ENCODE peak calls at places on chromosomes 12 and 14, in four cellular contexts. One of them, this sample, is unnamed.

GRCh38 chr12:97921957-97922722 is 459.5 kb downstream of the RMST start:
- DNase-seq in activated CD4-positive, alpha-beta memory T cell treated with anti-CD3 and anti-CD28 coated beads, Interleukin-2, amount 10 ng/mL, durations not matched to agents 7 days and 5 days: no peak
- DNase-seq in M059J: peak; percentile 61
- DNase-seq in progenitor cell of endocrine pancreas: no peak
- DNase-seq in this sample: no peak

GRCh38 chr12:89461649-89462612 is 62.7 kb downstream of the GALNT4 start:
- DNase-seq in activated CD4-positive, alpha-beta memory T cell treated with anti-CD3 and anti-CD28 coated beads, Interleukin-2, amount 10 ng/mL, durations not matched to agents 7 days and 5 days: no peak
- DNase-seq in M059J: peak; percentile 64
- DNase-seq in progenitor cell of endocrine pancreas: no peak
- DNase-seq in this sample: no peak

GRCh38 chr12:115451151-115451784 is 767.3 kb upstream of the TBX3 start:
- DNase-seq in activated CD4-positive, alpha-beta memory T cell treated with anti-CD3 and anti-CD28 coated beads, Interleukin-2, amount 10 ng/mL, durations not matched to agents 7 days and 5 days: no peak
- DNase-seq in M059J: no peak
- DNase-seq in progenitor cell of endocrine pancreas: no peak
- DNase-seq in this sample: no peak

GRCh38 chr14:71659165-71659564 is 273.1 kb upstream of the RGS6 start:
- DNase-seq in activated CD4-positive, alpha-beta memory T cell treated with anti-CD3 and anti-CD28 coated beads, Interleukin-2, amount 10 ng/mL, durations not matched to agents 7 days and 5 days: no peak
- DNase-seq in M059J: peak; percentile 63
- DNase-seq in progenitor cell of endocrine pancreas: no peak
- DNase-seq in this sample: no peak

GRCh38 chr12:120438495-120439198 is 734 bp downstream of the COX6A1 start:
- DNase-seq in activated CD4-positive, alpha-beta memory T cell treated with anti-CD3 and anti-CD28 coated beads, Interleukin-2, amount 10 ng/mL, durations not matched to agents 7 days and 5 days: no peak
- DNase-seq in M059J: no peak
- DNase-seq in progenitor cell of endocrine pancreas: no peak
- DNase-seq in this sample: no peak

GRCh38 chr12:51392556-51393237 is 1.5 kb upstream of the GALNT6 start:
- DNase-seq in activated CD4-positive, alpha-beta memory T cell treated with anti-CD3 and anti-CD28 coated beads, Interleukin-2, amount 10 ng/mL, durations not matched to agents 7 days and 5 days: peak; percentile 26
- DNase-seq in M059J: no peak
- DNase-seq in progenitor cell of endocrine pancreas: no peak
- DNase-seq in this sample: no peak

GRCh38 chr12:97026901-97027300 is 119.8 kb downstream of the NEDD1 start:
- DNase-seq in activated CD4-positive, alpha-beta memory T cell treated with anti-CD3 and anti-CD28 coated beads, Interleukin-2, amount 10 ng/mL, durations not matched to agents 7 days and 5 days: no peak
- DNase-seq in M059J: no peak
- DNase-seq in progenitor cell of endocrine pancreas: no peak
- DNase-seq in this sample: no peak

GRCh38 chr12:76020731-76021672 is 10.6 kb downstream of the PHLDA1 start:
- DNase-seq in activated CD4-positive, alpha-beta memory T cell treated with anti-CD3 and anti-CD28 coated beads, Interleukin-2, amount 10 ng/mL, durations not matched to agents 7 days and 5 days: peak; percentile 83
- DNase-seq in M059J: peak; percentile 98
- DNase-seq in progenitor cell of endocrine pancreas: no peak
- DNase-seq in this sample: no peak

GRCh38 chr12:45259732-45260480 is 44.0 kb downstream of the ANO6 start:
- DNase-seq in activated CD4-positive, alpha-beta memory T cell treated with anti-CD3 and anti-CD28 coated beads, Interleukin-2, amount 10 ng/mL, durations not matched to agents 7 days and 5 days: no peak
- DNase-seq in M059J: peak; percentile 62
- DNase-seq in progenitor cell of endocrine pancreas: no peak
- DNase-seq in this sample: no peak

GRCh38 chr12:28799337-28799736 is 349.7 kb upstream of the FAR2 start:
- DNase-seq in activated CD4-positive, alpha-beta memory T cell treated with anti-CD3 and anti-CD28 coated beads, Interleukin-2, amount 10 ng/mL, durations not matched to agents 7 days and 5 days: no peak
- DNase-seq in M059J: no peak
- DNase-seq in progenitor cell of endocrine pancreas: no peak
- DNase-seq in this sample: no peak

This sample was measured in cerebellar nuclear complex.